ENCODE peak calls at places on chromosomes 2 and 18, in ten cellular contexts. A is NCI-H1092 treated with DMSO at 0.1 percent for 48 hours; W is dorsolateral prefrontal cortex; Q is choroid plexus epithelial cell; N is endothelial cell; V is GM12865; L is skeletal muscle cell; P is stimulated activated CD8-positive, alpha-beta memory T cell treated with anti-CD3 and anti-CD28 coated beads, Interleukin-4, amount 100 ng/mL, for 1 hour; D is kidney; H is A549. I is an unnamed sample.
A peak's percentile ranks its signal among the peaks of the same experiment; 100 is the strongest.

GRCh38 chr2:119678021-119678656 is 862 bp upstream of the TMEM177 start:
- DNase-seq in V (no peak), H (no peak), P (no peak), N (no peak), Q (no peak), W (no peak), A (peak; percentile 89), L (no peak), D (no peak), I (no peak)

GRCh38 chr2:30127016-30127893 is 19.6 kb upstream of the YPEL5 start:
- DNase-seq in L (peak; percentile 35), H (no peak), W (no peak), A (no peak), V (no peak), N (no peak), Q (peak; percentile 28), P (no peak), D (no peak), I (no peak)

GRCh38 chr2:11155326-11156059 is at the start of gene SLC66A3:
- DNase-seq in D (no peak), W (no peak), V (peak; percentile 89), A (peak; percentile 79), H (peak; percentile 89), Q (peak; percentile 91), N (no peak), P (no peak), L (peak; percentile 72), I (no peak)

GRCh38 chr18:10851824-10852225 is 297.5 kb downstream of the PIEZO2 start:
- DNase-seq in W (no peak), V (peak; percentile 81), P (no peak), N (no peak), Q (peak; percentile 88), H (peak; percentile 16), D (no peak), L (peak; percentile 11), A (peak; percentile 20), I (peak; percentile 49)

GRCh38 chr18:3238742-3239141 is 8.9 kb upstream of the MYL12A start:
- DNase-seq in P (no peak), Q (peak; percentile 46), D (no peak), H (no peak), V (no peak), W (no peak), N (no peak), A (no peak), L (no peak), I (no peak)

GRCh38 chr2:25674003-25674362 is 606 bp upstream of the DTNB start:
- DNase-seq in A (no peak), P (no peak), L (no peak), Q (no peak), D (no peak), N (no peak), H (no peak), V (no peak), W (no peak), I (peak; percentile 51)

GRCh38 chr18:46096651-46097300 is 1.3 kb downstream of the ATP5F1A start:
- DNase-seq in D (no peak), W (no peak), H (no peak), N (no peak), A (peak; percentile 11), V (peak; percentile 65), Q (peak; percentile 27), P (no peak), L (no peak), I (no peak)

GRCh38 chr18:51020536-51020935 is 9.5 kb upstream of the SMAD4 start:
- DNase-seq in P (no peak), H (no peak), D (no peak), N (no peak), W (no peak), L (no peak), Q (no peak), V (no peak), A (no peak), I (no peak)

GRCh38 chr2:186195726-186196125 is 290.3 kb upstream of the ZC3H15 start:
- DNase-seq in W (no peak), P (no peak), D (no peak), H (no peak), V (no peak), N (no peak), L (peak; percentile 4), Q (no peak), A (no peak), I (no peak)

I was measured in Ammon's horn.